ENCODE peak calls at places on chromosome 7, in eight cellular contexts. One of them, this sample, is unnamed.

GRCh38 chr7:155230169-155230593 is 67.5 kb upstream of the INSIG1 start:
- DNase-seq in IMR-90: peak; percentile 99
- DNase-seq in uterus: no peak
- DNase-seq in breast epithelium: peak; percentile 89
- DNase-seq in K562: peak; percentile 50
- DNase-seq in right lobe of liver: no peak
- DNase-seq in ovary: no peak
- DNase-seq in Peyer's patch: peak; percentile 51
- DNase-seq in this sample: peak; percentile 98

GRCh38 chr7:131110294-131111080 is 217.2 kb upstream of the MKLN1 start:
- DNase-seq in uterus: peak; percentile 38
- DNase-seq in breast epithelium: peak; percentile 37
- DNase-seq in K562: no peak
- DNase-seq in right lobe of liver: peak; percentile 49
- DNase-seq in Peyer's patch: no peak
- DNase-seq in ovary: no peak
- DNase-seq in IMR-90: peak; percentile 34
- DNase-seq in this sample: no peak

GRCh38 chr7:144452064-144452463 is 48.6 kb upstream of the NOBOX start:
- DNase-seq in Peyer's patch: no peak
- DNase-seq in K562: no peak
- DNase-seq in IMR-90: no peak
- DNase-seq in breast epithelium: no peak
- DNase-seq in ovary: no peak
- DNase-seq in right lobe of liver: no peak
- DNase-seq in uterus: no peak
- DNase-seq in this sample: no peak

GRCh38 chr7:3289996-3290395 is 11.1 kb upstream of the SDK1 start:
- DNase-seq in right lobe of liver: no peak
- DNase-seq in Peyer's patch: no peak
- DNase-seq in uterus: no peak
- DNase-seq in breast epithelium: no peak
- DNase-seq in IMR-90: peak; percentile 56
- DNase-seq in ovary: no peak
- DNase-seq in K562: no peak
- DNase-seq in this sample: no peak

GRCh38 chr7:3558410-3558809 is 257.4 kb downstream of the SDK1 start:
- DNase-seq in IMR-90: no peak
- DNase-seq in Peyer's patch: no peak
- DNase-seq in right lobe of liver: no peak
- DNase-seq in K562: no peak
- DNase-seq in ovary: no peak
- DNase-seq in uterus: no peak
- DNase-seq in breast epithelium: no peak
- DNase-seq in this sample: no peak

GRCh38 chr7:128427289-128427891 is 17.6 kb upstream of the IMPDH1 start:
- DNase-seq in Peyer's patch: no peak
- DNase-seq in K562: peak; percentile 55
- DNase-seq in breast epithelium: no peak
- DNase-seq in right lobe of liver: no peak
- DNase-seq in uterus: no peak
- DNase-seq in IMR-90: peak; percentile 58
- DNase-seq in ovary: no peak
- DNase-seq in this sample: no peak

GRCh38 chr7:130913721-130914588 is 179.9 kb upstream of the KLF14 start:
- DNase-seq in ovary: no peak
- DNase-seq in K562: no peak
- DNase-seq in IMR-90: no peak
- DNase-seq in right lobe of liver: peak; percentile 28
- DNase-seq in Peyer's patch: no peak
- DNase-seq in breast epithelium: no peak
- DNase-seq in uterus: no peak
- DNase-seq in this sample: no peak

GRCh38 chr7:94556028-94556427 is 46.4 kb downstream of the CASD1 start:
- DNase-seq in Peyer's patch: no peak
- DNase-seq in ovary: no peak
- DNase-seq in K562: no peak
- DNase-seq in breast epithelium: no peak
- DNase-seq in uterus: no peak
- DNase-seq in right lobe of liver: no peak
- DNase-seq in IMR-90: no peak
- DNase-seq in this sample: no peak

GRCh38 chr7:132080967-132081668 is 495.2 kb downstream of the PLXNA4 start:
- DNase-seq in Peyer's patch: no peak
- DNase-seq in right lobe of liver: no peak
- DNase-seq in K562: no peak
- DNase-seq in IMR-90: peak; percentile 22
- DNase-seq in ovary: no peak
- DNase-seq in breast epithelium: peak; percentile 43
- DNase-seq in uterus: peak; percentile 84
- DNase-seq in this sample: no peak

GRCh38 chr7:27160147-27160545 is 3.7 kb upstream of the HOXA7 start:
- DNase-seq in K562: no peak
- DNase-seq in uterus: peak; percentile 34
- DNase-seq in IMR-90: no peak
- DNase-seq in breast epithelium: no peak
- DNase-seq in right lobe of liver: no peak
- DNase-seq in Peyer's patch: peak; percentile 64
- DNase-seq in ovary: peak; percentile 33
- DNase-seq in this sample: no peak

GRCh38 chr7:11524476-11525398 is 307.3 kb downstream of the THSD7A start:
- DNase-seq in K562: no peak
- DNase-seq in breast epithelium: no peak
- DNase-seq in uterus: no peak
- DNase-seq in right lobe of liver: no peak
- DNase-seq in ovary: no peak
- DNase-seq in Peyer's patch: no peak
- DNase-seq in IMR-90: no peak
- DNase-seq in this sample: no peak

GRCh38 chr7:116782177-116782711 is 80.1 kb upstream of the CAPZA2 start:
- DNase-seq in Peyer's patch: no peak
- DNase-seq in breast epithelium: no peak
- DNase-seq in IMR-90: peak; percentile 48
- DNase-seq in right lobe of liver: no peak
- DNase-seq in uterus: no peak
- DNase-seq in K562: no peak
- DNase-seq in ovary: no peak
- DNase-seq in this sample: no peak

GRCh38 chr7:139767561-139767982 is 10.2 kb downstream of the HIPK2 start:
- DNase-seq in ovary: no peak
- DNase-seq in Peyer's patch: no peak
- DNase-seq in breast epithelium: no peak
- DNase-seq in uterus: no peak
- DNase-seq in right lobe of liver: no peak
- DNase-seq in IMR-90: no peak
- DNase-seq in K562: no peak
- DNase-seq in this sample: no peak

GRCh38 chr7:29563590-29564454 is at the start of gene PRR15:
- DNase-seq in right lobe of liver: peak; percentile 49
- DNase-seq in breast epithelium: peak; percentile 62
- DNase-seq in Peyer's patch: peak; percentile 91
- DNase-seq in K562: no peak
- DNase-seq in uterus: no peak
- DNase-seq in IMR-90: no peak
- DNase-seq in ovary: peak; percentile 66
- DNase-seq in this sample: no peak

GRCh38 chr7:116317907-116318306 is 107.6 kb downstream of the TES start:
- DNase-seq in ovary: no peak
- DNase-seq in K562: no peak
- DNase-seq in Peyer's patch: no peak
- DNase-seq in breast epithelium: no peak
- DNase-seq in uterus: no peak
- DNase-seq in right lobe of liver: no peak
- DNase-seq in IMR-90: no peak
- DNase-seq in this sample: no peak

GRCh38 chr7:17848516-17848915 is 91.8 kb downstream of the SNX13 start:
- DNase-seq in K562: no peak
- DNase-seq in uterus: no peak
- DNase-seq in ovary: no peak
- DNase-seq in breast epithelium: no peak
- DNase-seq in right lobe of liver: no peak
- DNase-seq in IMR-90: no peak
- DNase-seq in Peyer's patch: no peak
- DNase-seq in this sample: no peak

GRCh38 chr7:77798394-77799077 is at the start of the genes PHTF2 and TMEM60:
- DNase-seq in ovary: peak; percentile 99
- DNase-seq in right lobe of liver: peak; percentile 100
- DNase-seq in Peyer's patch: peak; percentile 99
- DNase-seq in uterus: peak; percentile 99
- DNase-seq in IMR-90: peak; percentile 100
- DNase-seq in breast epithelium: peak; percentile 98
- DNase-seq in K562: peak; percentile 97
- DNase-seq in this sample: peak; percentile 62
- TF ChIP-seq POLR2A in ovary: peak; percentile 58
- TF ChIP-seq POLR2A in right lobe of liver: peak; percentile 83
- TF ChIP-seq POLR2A in Peyer's patch: peak; percentile 73
- TF ChIP-seq POLR2A in uterus: peak; percentile 75
- TF ChIP-seq POLR2A in IMR-90: peak; percentile 48
- TF ChIP-seq POLR2A in breast epithelium: peak; percentile 62
- TF ChIP-seq POLR2A in K562: peak; percentile 76
- TF ChIP-seq POLR2A in this sample: peak; percentile 93

DNA sequence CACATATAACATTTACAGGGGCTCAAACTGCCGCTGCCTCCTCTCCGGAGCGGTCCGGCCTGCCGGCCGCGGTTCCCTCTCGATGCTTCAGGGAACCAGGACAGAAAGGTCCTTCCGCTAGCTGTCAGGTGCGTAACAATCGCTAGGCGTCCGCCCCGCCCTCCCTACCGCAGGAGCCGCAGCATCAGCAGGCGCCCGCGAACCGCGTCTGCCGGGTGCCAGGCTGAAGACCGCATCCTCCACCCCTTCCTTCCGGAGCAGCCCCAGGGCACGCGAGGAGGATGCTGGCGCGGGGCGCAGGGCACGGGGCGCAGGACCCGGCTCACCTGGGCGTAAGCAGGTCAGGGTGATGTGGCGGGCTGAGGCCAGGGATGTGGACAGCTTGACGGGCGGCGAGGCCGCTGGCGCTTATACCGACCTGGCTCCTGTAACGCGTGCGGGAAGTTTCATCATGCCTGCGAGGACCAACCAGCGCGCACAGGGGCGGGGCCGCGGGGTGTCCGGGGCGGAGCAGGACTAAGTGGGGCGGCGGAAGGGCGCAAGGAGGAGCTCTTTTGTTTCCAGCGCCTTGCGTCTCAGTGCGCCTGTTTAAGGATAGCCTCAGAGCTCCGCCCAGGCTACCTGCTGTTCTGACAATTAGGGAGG is at the start of gene ASNS:
- DNase-seq in uterus: peak; percentile 89
- DNase-seq in K562: peak; percentile 90
- DNase-seq in breast epithelium: peak; percentile 84
- DNase-seq in ovary: peak; percentile 91
- DNase-seq in right lobe of liver: peak; percentile 78
- DNase-seq in Peyer's patch: peak; percentile 94
- DNase-seq in IMR-90: peak; percentile 90
- DNase-seq in this sample: peak; percentile 83
- TF ChIP-seq POLR2A in uterus: peak; percentile 76
- TF ChIP-seq POLR2A in K562: peak; percentile 93
- TF ChIP-seq POLR2A in breast epithelium: no peak
- TF ChIP-seq POLR2A in ovary: peak; percentile 89
- TF ChIP-seq POLR2A in right lobe of liver: peak; percentile 68
- TF ChIP-seq POLR2A in Peyer's patch: peak; percentile 20
- TF ChIP-seq POLR2A in IMR-90: peak; percentile 87
- TF ChIP-seq POLR2A in this sample: peak; percentile 82

DNA sequence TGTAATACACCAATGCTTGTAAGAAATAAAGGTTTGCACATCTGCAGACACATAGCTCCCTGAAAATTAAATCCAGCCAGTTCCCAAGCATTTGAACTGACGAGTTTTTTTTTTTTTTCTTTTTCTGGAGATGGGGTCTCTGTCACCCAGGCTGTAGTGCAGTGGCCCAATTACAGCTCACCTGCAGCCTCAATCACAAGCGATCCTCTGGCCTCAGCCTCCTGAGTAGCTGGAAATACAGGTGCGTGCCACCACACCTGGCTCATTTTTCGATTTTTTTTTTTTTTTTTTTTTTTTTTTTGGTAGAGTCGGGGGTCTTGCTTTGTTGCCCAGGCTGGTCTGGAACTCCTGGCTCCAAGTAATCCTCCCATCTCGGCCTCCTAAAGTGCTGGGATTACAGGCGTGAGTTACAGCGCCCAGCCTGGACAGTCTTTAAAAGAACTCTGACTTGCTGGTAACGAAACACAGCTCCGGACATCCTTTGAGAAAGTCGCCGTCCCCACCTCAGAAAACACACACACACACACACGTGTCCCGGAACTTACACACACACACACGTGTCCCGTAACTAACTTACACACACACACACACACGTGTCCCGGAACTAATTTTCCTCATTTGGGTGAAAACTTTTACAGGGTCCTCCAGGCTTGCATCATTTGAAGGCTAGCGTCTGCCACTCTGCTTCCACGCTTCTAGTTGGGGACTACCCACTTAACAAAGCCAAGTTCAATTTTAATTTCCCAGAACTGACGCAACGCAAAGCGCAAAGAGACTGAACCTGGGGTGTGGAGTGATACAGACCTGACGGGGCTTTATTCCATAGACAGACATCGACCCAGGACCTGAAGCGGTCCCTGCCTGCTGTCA is 18.6 kb downstream of the OCM2 start:
- DNase-seq in Peyer's patch: peak; percentile 54
- DNase-seq in breast epithelium: no peak
- DNase-seq in ovary: no peak
- DNase-seq in right lobe of liver: no peak
- DNase-seq in IMR-90: peak; percentile 13
- DNase-seq in K562: peak; percentile 35
- DNase-seq in uterus: no peak
- DNase-seq in this sample: peak; percentile 44
- TF ChIP-seq POLR2A in Peyer's patch: no peak
- TF ChIP-seq POLR2A in breast epithelium: no peak
- TF ChIP-seq POLR2A in ovary: no peak
- TF ChIP-seq POLR2A in right lobe of liver: no peak
- TF ChIP-seq POLR2A in IMR-90: no peak
- TF ChIP-seq POLR2A in K562: no peak
- TF ChIP-seq POLR2A in uterus: no peak
- TF ChIP-seq POLR2A in this sample: no peak

DNA sequence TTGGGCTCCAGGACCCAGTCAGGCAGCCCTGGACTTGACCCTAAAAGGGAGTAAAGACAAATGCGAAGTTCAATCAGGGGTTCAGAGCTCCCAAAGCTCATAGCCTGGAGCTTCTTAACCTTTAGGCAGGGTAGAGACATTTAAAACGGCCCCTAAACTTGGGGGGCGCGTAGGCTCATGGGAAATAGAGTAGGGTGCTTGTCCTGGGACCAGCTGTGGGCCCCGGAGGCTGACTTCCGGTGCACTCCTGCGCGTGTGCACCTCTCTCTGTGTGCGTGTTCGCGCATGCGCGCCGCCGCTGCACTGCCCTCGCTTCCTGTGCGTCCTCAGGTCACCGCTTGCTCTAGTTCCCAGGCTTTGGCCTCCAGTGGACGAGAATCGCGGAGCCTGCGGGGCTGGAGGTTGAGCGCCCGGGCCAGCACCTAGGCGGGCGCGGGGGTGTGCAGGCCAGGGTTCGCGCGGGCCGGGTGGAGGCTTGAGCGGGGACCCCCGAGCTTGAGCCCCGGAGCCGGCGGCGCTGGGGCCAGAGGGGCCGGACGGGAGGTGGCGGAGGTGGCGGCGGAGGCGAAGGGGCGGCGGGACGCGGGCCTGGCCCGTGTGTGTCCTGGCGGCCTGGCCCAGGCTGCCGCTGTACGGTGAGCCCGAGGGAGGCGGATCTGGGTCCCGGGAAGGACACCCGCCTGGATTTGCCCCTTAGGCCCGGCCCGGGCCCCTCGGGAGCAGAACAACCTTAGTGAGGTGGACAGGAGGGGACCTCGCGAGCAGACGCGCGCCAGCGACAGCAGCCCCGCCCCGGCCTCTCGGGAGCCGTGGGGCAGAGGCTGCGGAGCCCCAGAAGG is at the start of gene RBAK:
- DNase-seq in uterus: peak; percentile 90
- DNase-seq in ovary: peak; percentile 96
- DNase-seq in K562: peak; percentile 91
- DNase-seq in Peyer's patch: peak; percentile 93
- DNase-seq in IMR-90: peak; percentile 95
- DNase-seq in breast epithelium: peak; percentile 87
- DNase-seq in right lobe of liver: peak; percentile 96
- DNase-seq in this sample: peak; percentile 93
- TF ChIP-seq POLR2A in uterus: peak; percentile 52
- TF ChIP-seq POLR2A in ovary: no peak
- TF ChIP-seq POLR2A in K562: peak; percentile 82
- TF ChIP-seq POLR2A in Peyer's patch: peak; percentile 43
- TF ChIP-seq POLR2A in IMR-90: peak; percentile 76
- TF ChIP-seq POLR2A in breast epithelium: no peak
- TF ChIP-seq POLR2A in right lobe of liver: peak; percentile 74
- TF ChIP-seq POLR2A in this sample: peak; percentile 93